ENCODE peak calls at places on chromosomes 7 and 10, in seven cellular contexts. V is foreskin fibroblast, J is Peyer's patch, A is WTC11, H is GM12865, M is HCT116, I is left ventricle myocardium inferior. Y is an unnamed sample.

GRCh38 chr10:106189254-106189653 is 975.3 kb downstream of the SORCS1 start:
- DNase-seq in J (peak), H (peak), V (peak), I (no peak), A (peak), M (no peak), Y (peak)

GRCh38 chr10:72277340-72277995 is 3.7 kb downstream of the DDIT4 start:
- DNase-seq in H (no peak), I (no peak), V (peak), M (no peak), J (no peak), A (no peak), Y (no peak)

GRCh38 chr7:100773491-100773890 is 40.1 kb downstream of the ZAN start:
- DNase-seq in I (no peak), H (no peak), V (no peak), A (no peak), M (no peak), J (no peak), Y (no peak)

GRCh38 chr10:18195060-18195799 is 55.0 kb downstream of the CACNB2 start:
- DNase-seq in A (no peak), J (no peak), V (peak), M (no peak), I (no peak), H (no peak), Y (no peak)

GRCh38 chr7:121140790-121141189 is 152.3 kb downstream of the CPED1 start:
- DNase-seq in M (no peak), I (no peak), J (no peak), H (no peak), V (peak), A (no peak), Y (no peak)

GRCh38 chr7:31249671-31250070 is 90.9 kb downstream of the NEUROD6 start:
- DNase-seq in H (no peak), J (no peak), M (no peak), A (peak), I (no peak), V (no peak), Y (no peak)

GRCh38 chr10:6694447-6695155 is 114.5 kb upstream of the PRKCQ start:
- DNase-seq in I (no peak), A (no peak), V (peak), M (no peak), J (no peak), H (no peak), Y (no peak)

GRCh38 chr10:17430647-17431355 is 23.6 kb downstream of the ST8SIA6 start:
- DNase-seq in H (peak), A (peak), I (peak), M (peak), V (peak), J (peak), Y (peak)

GRCh38 chr10:103448751-103449150 is 3.4 kb downstream of the CALHM2 start:
- DNase-seq in M (no peak), I (peak), A (no peak), H (no peak), J (peak), V (peak), Y (no peak)

GRCh38 chr10:121694327-121694965 is 96.2 kb upstream of the FGFR2 start:
- DNase-seq in M (no peak), V (no peak), I (no peak), A (no peak), H (no peak), J (no peak), Y (no peak)

GRCh38 chr10:103761075-103761920 is 94.1 kb downstream of the SH3PXD2A start:
- DNase-seq in J (no peak), H (no peak), M (no peak), I (no peak), A (no peak), V (no peak), Y (no peak)

GRCh38 chr7:79340212-79340611 is 113.3 kb downstream of the MAGI2 start:
- DNase-seq in V (no peak), J (no peak), A (no peak), H (no peak), M (no peak), I (no peak), Y (no peak)

GRCh38 chr10:69458426-69459100 is 7.3 kb downstream of the TSPAN15 start:
- DNase-seq in H (no peak), A (no peak), V (no peak), I (no peak), M (peak), J (peak), Y (no peak)

GRCh38 chr10:95406651-95407280 is 116.0 kb upstream of the PDLIM1 start:
- DNase-seq in H (no peak), A (no peak), J (peak), M (no peak), I (peak), V (no peak), Y (no peak)

GRCh38 chr7:916291-916941 is 38.1 kb downstream of the ADAP1 start:
- DNase-seq in M (no peak), H (no peak), A (no peak), V (no peak), J (peak), I (no peak), Y (no peak)

GRCh38 chr7:55348502-55348901 is 16.6 kb upstream of the LANCL2 start:
- DNase-seq in M (no peak), A (no peak), I (no peak), V (peak), H (no peak), J (no peak), Y (no peak)

GRCh38 chr10:51297438-51297837 is 223.2 kb downstream of the PRKG1 start:
- DNase-seq in H (no peak), V (peak), M (no peak), A (no peak), J (no peak), I (no peak), Y (no peak)

GRCh38 chr10:86195521-86195920 is 171.1 kb downstream of the GRID1 start:
- DNase-seq in J (peak), V (no peak), H (no peak), A (no peak), M (no peak), I (no peak), Y (no peak)

GRCh38 chr7:157500171-157500960 is 163.6 kb downstream of the DNAJB6 start:
- DNase-seq in J (peak), M (no peak), H (no peak), V (no peak), I (no peak), A (no peak), Y (no peak)

GRCh38 chr7:10643545-10643944 is 330.1 kb upstream of the PHF14 start:
- DNase-seq in V (no peak), J (no peak), A (no peak), I (no peak), H (no peak), M (no peak), Y (no peak)

GRCh38 chr10:70418229-70418628 is 14.3 kb downstream of the EIF4EBP2 start:
- DNase-seq in I (no peak), J (peak), A (no peak), M (no peak), H (no peak), V (peak), Y (no peak)

GRCh38 chr10:97234403-97234802 is 48.6 kb upstream of the SLIT1 start:
- DNase-seq in M (peak), H (peak), I (no peak), V (peak), A (no peak), J (no peak), Y (peak)

GRCh38 chr7:7746419-7746818 is 28.0 kb upstream of the RPA3 start:
- DNase-seq in A (no peak), M (no peak), V (no peak), H (no peak), J (no peak), I (no peak), Y (no peak)

GRCh38 chr7:50793115-50793946 is 10.6 kb upstream of the GRB10 start:
- DNase-seq in H (no peak), I (peak), M (no peak), V (peak), J (peak), A (peak), Y (peak)

GRCh38 chr10:59433720-59434428 is 71.5 kb upstream of the FAM13C start:
- DNase-seq in V (no peak), J (no peak), H (no peak), I (no peak), A (no peak), M (no peak), Y (no peak)

GRCh38 chr10:103241262-103242011 is 4.2 kb upstream of the RPEL1 start:
- DNase-seq in I (no peak), V (peak), M (peak), J (peak), A (no peak), H (no peak), Y (no peak)

GRCh38 chr10:46549171-46550075 is 7.0 kb downstream of the GPRIN2 start:
- DNase-seq in M (no peak), H (no peak), J (peak), A (peak), I (peak), V (no peak), Y (no peak)

GRCh38 chr10:32400961-32401360 is 45.0 kb upstream of the CCDC7 start:
- DNase-seq in V (no peak), A (no peak), M (no peak), H (no peak), J (no peak), I (no peak), Y (no peak)

GRCh38 chr7:26100940-26101339 is 51.1 kb upstream of the NFE2L3 start:
- DNase-seq in V (no peak), M (no peak), I (no peak), J (no peak), A (no peak), H (peak), Y (no peak)

GRCh38 chr10:15725603-15726002 is 5.9 kb upstream of the ITGA8 start:
- DNase-seq in V (peak), A (no peak), J (no peak), H (peak), I (no peak), M (peak), Y (peak)

GRCh38 chr7:56121440-56121839 is 5.2 kb upstream of the NUPR2 start:
- DNase-seq in I (no peak), V (no peak), M (no peak), J (no peak), A (no peak), H (no peak), Y (no peak)

GRCh38 chr10:112383325-112383724 is 9.4 kb downstream of the ACSL5 start:
- DNase-seq in V (peak), I (no peak), H (no peak), M (peak), A (no peak), J (peak), Y (no peak)

GRCh38 chr7:70343519-70343918 is 745.2 kb downstream of the AUTS2 start:
- DNase-seq in I (no peak), M (no peak), H (no peak), V (no peak), J (no peak), A (no peak), Y (no peak)

GRCh38 chr7:17971392-17971791 is 31.1 kb upstream of the SNX13 start:
- DNase-seq in H (no peak), A (no peak), M (no peak), V (peak), I (no peak), J (no peak), Y (no peak)

GRCh38 chr10:48199580-48200377 is 74.7 kb downstream of the FRMPD2 start:
- DNase-seq in V (peak), J (no peak), A (no peak), I (no peak), M (no peak), H (no peak), Y (no peak)

GRCh38 chr7:18306696-18307095 is 188.9 kb upstream of the HDAC9 start:
- DNase-seq in A (no peak), H (no peak), V (no peak), J (no peak), M (no peak), I (no peak), Y (no peak)

GRCh38 chr7:2759736-2760097 is 71.7 kb downstream of the AMZ1 start:
- DNase-seq in V (peak), M (no peak), H (no peak), I (no peak), A (no peak), J (no peak), Y (no peak)

GRCh38 chr7:45911311-45911710 is 9.8 kb downstream of the IGFBP3 start:
- DNase-seq in V (no peak), J (no peak), H (no peak), M (no peak), I (no peak), A (no peak), Y (no peak)
- TF ChIP-seq CTCF in V (no peak), J (no peak), H (no peak), M (no peak), I (no peak), A (no peak), Y (no peak)

GRCh38 chr7:40482794-40483374 is 348.1 kb downstream of the SUGCT start:
- DNase-seq in J (no peak), M (no peak), A (no peak), H (no peak), V (no peak), I (no peak), Y (no peak)

GRCh38 chr7:40483630-40484029 is 348.8 kb downstream of the SUGCT start:
- DNase-seq in I (no peak), V (peak), H (no peak), M (no peak), J (no peak), A (no peak), Y (no peak)
- TF ChIP-seq CTCF in I (peak), V (peak), H (peak), M (no peak), J (no peak), A (no peak), Y (no peak)

DNA sequence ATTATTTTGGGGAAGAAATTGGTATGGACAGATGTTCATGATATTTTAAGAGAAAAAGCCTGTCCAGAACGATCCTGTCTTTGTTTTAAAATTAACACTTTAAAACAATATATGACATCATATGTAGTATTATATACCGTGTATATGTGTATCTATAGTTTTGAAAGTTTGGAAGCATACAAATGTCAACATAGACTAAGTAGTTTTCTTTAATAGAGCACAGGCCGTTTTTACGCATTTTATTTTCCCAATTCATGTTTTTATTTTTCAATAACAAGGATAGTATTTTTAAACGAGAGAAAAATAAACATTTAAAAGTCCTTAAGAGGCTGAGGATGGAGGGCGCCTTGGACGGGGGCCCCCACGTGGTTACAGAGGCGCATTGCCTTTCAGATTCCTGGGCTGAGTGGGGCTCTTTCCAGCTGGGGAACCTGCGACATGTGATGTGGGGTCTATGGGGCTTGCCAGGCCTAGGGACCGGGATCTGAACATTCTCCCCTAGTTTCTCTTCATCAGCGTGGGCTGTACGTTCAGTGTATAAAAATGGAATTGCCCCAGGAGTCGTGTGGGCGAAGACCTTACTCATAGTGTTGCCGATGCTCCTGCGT is 127.8 kb upstream of the ZNF746 start:
- DNase-seq in J (peak), A (peak), V (peak), H (peak), M (peak), I (peak), Y (peak)
- TF ChIP-seq CTCF in J (peak), A (peak), V (peak), H (peak), M (peak), I (peak), Y (peak)

DNA sequence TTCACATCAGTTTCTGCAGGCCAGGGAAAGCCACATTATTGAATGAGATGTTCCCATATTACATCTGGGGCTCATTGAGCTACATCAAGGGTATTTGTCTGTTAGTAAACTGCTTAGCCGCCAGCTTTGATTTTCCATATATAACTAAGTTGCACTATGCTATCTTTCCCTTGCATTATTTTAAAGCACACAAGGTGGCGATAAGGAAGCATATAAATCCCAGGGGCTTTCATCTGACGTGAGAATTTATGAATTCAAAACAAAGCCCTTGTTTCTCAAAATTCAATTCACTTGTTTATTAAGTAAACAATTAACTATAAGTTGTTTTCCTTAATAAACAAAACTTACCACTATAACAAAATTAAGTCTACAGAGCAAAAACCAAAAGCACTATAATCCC is 334.1 kb upstream of the TPK1 start:
- DNase-seq in A (no peak), J (no peak), V (no peak), I (no peak), M (no peak), H (no peak), Y (no peak)
- TF ChIP-seq CTCF in A (no peak), J (no peak), V (no peak), I (no peak), M (no peak), H (no peak), Y (no peak)

DNA sequence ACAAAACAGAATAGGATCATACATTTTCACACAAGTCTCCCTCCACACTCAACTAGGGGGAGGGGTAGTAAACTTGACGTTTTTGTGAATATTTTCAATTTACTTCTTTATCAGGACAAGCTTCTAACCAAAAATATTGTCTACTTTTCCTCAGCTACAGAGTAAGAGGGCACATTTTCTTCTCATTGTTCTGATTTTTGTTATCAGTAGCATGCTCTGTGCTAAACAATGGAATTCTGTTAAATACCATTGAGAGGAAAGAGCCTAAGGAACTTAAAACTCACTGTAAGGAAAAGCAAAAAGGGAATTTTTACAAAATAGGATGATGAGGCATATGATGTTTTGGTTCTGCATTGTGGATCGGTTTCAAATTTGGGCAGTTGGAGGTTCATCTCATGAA is 41.2 kb downstream of the ANLN start:
- DNase-seq in M (no peak), J (no peak), I (no peak), V (no peak), A (no peak), H (no peak), Y (no peak)
- TF ChIP-seq CTCF in M (no peak), J (no peak), I (no peak), V (no peak), A (no peak), H (no peak), Y (no peak)

Y was measured in endothelial cell.